ENCODE peak calls at places on chromosomes 11 and 22, in five cellular contexts. U, M, N, X and J are unnamed samples.
A peak's percentile ranks its signal among the peaks of the same experiment; 100 is the strongest.

GRCh38 chr11:43508511-43508918 is 149.8 kb downstream of the TTC17 start:
- DNase-seq in U (peak; percentile 19), M (no peak), N (no peak), X (no peak), J (no peak)

GRCh38 chr22:27433585-27434190 is 367.9 kb downstream of the MN1 start:
- DNase-seq in U (no peak), M (no peak), N (no peak), X (no peak), J (no peak)

GRCh38 chr22:39748877-39749276 is 144.7 kb downstream of the ENTHD1 start:
- DNase-seq in U (no peak), M (no peak), N (no peak), X (no peak), J (no peak)

GRCh38 chr11:121606354-121606753 is 153.6 kb upstream of the SORL1-AS1 start:
- DNase-seq in U (no peak), M (no peak), N (no peak), X (no peak), J (no peak)

GRCh38 chr11:2573240-2574042 is 126.4 kb downstream of the KCNQ1OT1 start:
- DNase-seq in U (no peak), M (peak; percentile 7), N (no peak), X (no peak), J (no peak)

GRCh38 chr22:39933741-39934140 is 26.5 kb upstream of the TMA7B start:
- DNase-seq in U (no peak), M (no peak), N (no peak), X (no peak), J (no peak)

GRCh38 chr11:117059611-117060010 is 38.6 kb downstream of the SIK3 start:
- DNase-seq in U (no peak), M (no peak), N (no peak), X (no peak), J (no peak)

GRCh38 chr22:49427341-49427740 is 400.3 kb downstream of the BRD1 start:
- DNase-seq in U (no peak), M (no peak), N (no peak), X (no peak), J (no peak)

GRCh38 chr22:50525991-50526848 is 822 bp upstream of the SCO2 start:
- DNase-seq in U (peak; percentile 74), M (peak; percentile 79), N (no peak), X (peak; percentile 72), J (peak; percentile 44)

GRCh38 chr22:32676196-32676595 is 125.3 kb upstream of the TIMP3 start:
- DNase-seq in U (no peak), M (no peak), N (no peak), X (no peak), J (no peak)

GRCh38 chr11:71172680-71173079 is 79.7 kb downstream of the SHANK2 start:
- DNase-seq in U (no peak), M (no peak), N (no peak), X (no peak), J (no peak)

GRCh38 chr22:44425356-44425755 is 72.7 kb downstream of the RTL6 start:
- DNase-seq in U (no peak), M (no peak), N (no peak), X (no peak), J (no peak)

GRCh38 chr22:28905433-28905832 is 22.1 kb downstream of the ZNRF3 start:
- DNase-seq in U (no peak), M (no peak), N (no peak), X (no peak), J (no peak)

GRCh38 chr11:130115218-130115617 is 44.4 kb upstream of the ST14 start:
- DNase-seq in U (no peak), M (no peak), N (no peak), X (no peak), J (no peak)

GRCh38 chr11:108859510-108859909 is 194.6 kb downstream of the DDX10 start:
- DNase-seq in U (no peak), M (no peak), N (no peak), X (no peak), J (no peak)

GRCh38 chr11:27204527-27204926 is 158.5 kb downstream of the CCDC34 start:
- DNase-seq in U (peak; percentile 60), M (no peak), N (no peak), X (no peak), J (peak; percentile 27)

GRCh38 chr11:15769203-15769602 is 587.1 kb downstream of the SOX6 start:
- DNase-seq in U (no peak), M (no peak), N (no peak), X (no peak), J (no peak)

GRCh38 chr11:129109701-129110100 is 82.4 kb downstream of the ARHGAP32 start:
- DNase-seq in U (no peak), M (no peak), N (no peak), X (no peak), J (no peak)

GRCh38 chr11:34068098-34068497 is 16.6 kb downstream of the CAPRIN1 start:
- DNase-seq in U (no peak), M (no peak), N (no peak), X (no peak), J (no peak)

GRCh38 chr11:20099527-20099926 is 60.7 kb downstream of the DBX1 start:
- DNase-seq in U (no peak), M (no peak), N (no peak), X (no peak), J (no peak)

GRCh38 chr22:29346659-29347058 is 31.2 kb upstream of the RASL10A start:
- DNase-seq in U (no peak), M (no peak), N (no peak), X (no peak), J (no peak)

GRCh38 chr11:123377355-123377754 is 52.7 kb upstream of the GRAMD1B start:
- DNase-seq in U (no peak), M (no peak), N (no peak), X (no peak), J (no peak)

GRCh38 chr11:520428-521178 is 13.6 kb upstream of the RNH1 start:
- DNase-seq in U (no peak), M (peak; percentile 45), N (no peak), X (no peak), J (peak; percentile 28)

GRCh38 chr11:79092791-79093313 is 348.0 kb downstream of the TENM4 start:
- DNase-seq in U (peak; percentile 67), M (no peak), N (no peak), X (no peak), J (no peak)

GRCh38 chr22:30438559-30438958 is 13.0 kb downstream of the MTFP1 start:
- DNase-seq in U (no peak), M (no peak), N (no peak), X (peak; percentile 21), J (no peak)

GRCh38 chr11:78227906-78228305 is 39.2 kb downstream of the USP35 start:
- DNase-seq in U (no peak), M (no peak), N (no peak), X (no peak), J (no peak)

GRCh38 chr11:44502506-44502905 is 63.0 kb upstream of the CD82 start:
- DNase-seq in U (no peak), M (no peak), N (no peak), X (no peak), J (no peak)

GRCh38 chr22:36409911-36410756 is 22.4 kb upstream of the MYH9 start:
- DNase-seq in U (no peak), M (peak; percentile 99), N (no peak), X (peak; percentile 39), J (peak; percentile 97)

GRCh38 chr11:57399928-57400578 is 9.6 kb upstream of the PRG2 start:
- DNase-seq in U (no peak), M (no peak), N (no peak), X (no peak), J (peak; percentile 81)

GRCh38 chr11:32090774-32091370 is at the start of gene RCN1:
- DNase-seq in U (peak; percentile 66), M (peak; percentile 85), N (no peak), X (peak; percentile 34), J (peak; percentile 13)

GRCh38 chr11:116853461-116854073 is 16.1 kb upstream of the APOA1 start:
- DNase-seq in U (no peak), M (no peak), N (peak; percentile 90), X (no peak), J (no peak)

GRCh38 chr11:45832835-45833446 is 14.3 kb upstream of the CRY2 start:
- DNase-seq in U (no peak), M (no peak), N (no peak), X (no peak), J (no peak)

GRCh38 chr11:14073821-14074529 is 111.5 kb downstream of the SPON1 start:
- DNase-seq in U (no peak), M (no peak), N (no peak), X (no peak), J (no peak)

GRCh38 chr11:124978316-124978715 is 24.3 kb downstream of the CCDC15 start:
- DNase-seq in U (no peak), M (no peak), N (no peak), X (no peak), J (no peak)

GRCh38 chr11:13152736-13153541 is 124.7 kb upstream of the BMAL1 start:
- DNase-seq in U (peak; percentile 44), M (no peak), N (no peak), X (peak; percentile 33), J (peak; percentile 25)

GRCh38 chr22:19980766-19981165 is 35.9 kb downstream of the ARVCF start:
- DNase-seq in U (no peak), M (no peak), N (no peak), X (no peak), J (no peak)

GRCh38 chr11:69921429-69922014 is 102.3 kb upstream of the FGF3 start:
- DNase-seq in U (no peak), M (peak; percentile 4), N (no peak), X (no peak), J (no peak)

DNA sequence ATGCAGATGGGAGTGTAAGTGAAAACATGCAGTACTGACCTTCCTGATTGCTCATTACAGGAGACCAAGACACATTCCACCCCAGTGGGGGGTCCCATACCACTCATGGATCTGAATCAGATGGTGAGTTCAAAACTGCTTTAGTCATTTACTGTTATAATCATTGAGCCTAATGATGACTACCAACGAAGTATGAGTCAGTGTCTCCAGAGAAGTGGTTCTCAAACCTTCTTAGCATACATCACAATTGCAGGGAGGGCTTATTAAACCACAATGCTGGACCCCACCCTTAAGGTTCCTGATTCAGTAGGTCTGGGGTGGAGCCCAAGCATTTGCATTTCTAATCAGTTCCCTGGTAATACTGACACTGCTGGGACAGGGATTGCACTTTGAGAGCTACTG is 75.8 kb downstream of the CD44 start:
- DNase-seq in U (peak; percentile 46), M (peak; percentile 68), N (no peak), X (no peak), J (no peak)
- TF ChIP-seq ESRRA in U (no peak), M (no peak), N (no peak), X (no peak), J (no peak)

GRCh38 chr11:72228229-72228843 is 3.8 kb downstream of the INPPL1 start:
- DNase-seq in U (no peak), M (no peak), N (no peak), X (no peak), J (no peak)
- TF ChIP-seq ESRRA in U (no peak), M (no peak), N (no peak), X (no peak), J (no peak)

DNA sequence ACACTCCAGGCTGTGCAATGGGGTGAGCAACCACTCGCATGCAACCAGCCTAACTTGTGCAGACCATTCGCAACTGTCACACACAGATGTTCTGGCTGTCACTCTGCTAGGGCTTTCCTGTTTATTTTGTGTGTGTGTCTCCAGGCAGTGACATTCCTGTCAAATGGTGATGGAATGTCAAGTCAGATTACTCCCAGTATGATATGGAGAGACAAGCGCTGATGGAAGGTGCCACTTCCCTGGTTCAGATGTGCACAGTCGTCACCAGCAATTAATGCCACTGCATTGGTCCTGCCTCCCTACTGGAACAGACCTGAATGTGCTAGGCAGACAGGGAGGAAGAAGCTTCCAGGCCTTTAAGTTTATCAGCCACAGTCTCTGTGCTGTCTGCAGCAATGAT is 442.4 kb upstream of the ISX start:
- DNase-seq in U (no peak), M (no peak), N (no peak), X (no peak), J (no peak)
- TF ChIP-seq ESRRA in U (no peak), M (no peak), N (no peak), X (no peak), J (no peak)

GRCh38 chr11:64340671-64341335 is 799 bp downstream of the CCDC88B start:
- DNase-seq in U (no peak), M (peak; percentile 94), N (no peak), X (peak; percentile 78), J (no peak)
- TF ChIP-seq ESRRA in U (no peak), M (no peak), N (no peak), X (no peak), J (no peak)